ENCODE peak calls at places on chromosomes 5 and 9, in five cellular contexts. S, Z, O, Y and E are unnamed samples.

GRCh38 chr5:147906326-147907095 is at the start of gene C5orf46:
- DNase-seq in S (peak; percentile 88), Z (peak; percentile 84), O (no peak), Y (no peak), E (peak; percentile 73)

GRCh38 chr9:135343733-135344522 is 135.7 kb upstream of the PPP1R26 start:
- DNase-seq in S (peak; percentile 4), Z (no peak), O (peak; percentile 89), Y (peak; percentile 96), E (peak; percentile 16)

GRCh38 chr5:158074992-158075769 is 216.2 kb upstream of the CLINT1 start:
- DNase-seq in S (peak; percentile 57), Z (peak; percentile 38), O (peak; percentile 75), Y (peak; percentile 69), E (peak; percentile 71)

GRCh38 chr5:138179277-138179857 is 455 bp downstream of the KIF20A start:
- DNase-seq in S (peak; percentile 4), Z (no peak), O (no peak), Y (peak; percentile 53), E (no peak)

GRCh38 chr5:172503925-172504730 is 49.8 kb upstream of the SH3PXD2B start:
- DNase-seq in S (peak; percentile 31), Z (no peak), O (peak; percentile 73), Y (peak; percentile 34), E (peak; percentile 54)

GRCh38 chr9:115973241-115973640 is 180.3 kb upstream of the PAPPA start:
- DNase-seq in S (no peak), Z (no peak), O (no peak), Y (no peak), E (no peak)

GRCh38 chr9:106772523-106773290 is 90.3 kb upstream of the ZNF462 start:
- DNase-seq in S (no peak), Z (no peak), O (no peak), Y (no peak), E (no peak)

GRCh38 chr9:124781967-124782660 is 5.2 kb downstream of the OLFML2A start:
- DNase-seq in S (no peak), Z (no peak), O (peak; percentile 51), Y (peak; percentile 37), E (no peak)

GRCh38 chr9:98007251-98007928 is 24.2 kb downstream of the ANP32B start:
- DNase-seq in S (no peak), Z (no peak), O (no peak), Y (no peak), E (no peak)

GRCh38 chr5:60395712-60396329 is 304.1 kb downstream of the DEPDC1B start:
- DNase-seq in S (no peak), Z (no peak), O (no peak), Y (no peak), E (peak; percentile 9)

GRCh38 chr5:52077941-52078825 is 694.9 kb downstream of the ISL1 start:
- DNase-seq in S (no peak), Z (no peak), O (no peak), Y (no peak), E (no peak)

GRCh38 chr9:130137081-130137869 is 34.9 kb upstream of the NCS1 start:
- DNase-seq in S (no peak), Z (no peak), O (no peak), Y (no peak), E (no peak)

GRCh38 chr9:14341437-14342133 is 27.6 kb upstream of the NFIB start:
- DNase-seq in S (no peak), Z (no peak), O (no peak), Y (no peak), E (no peak)

GRCh38 chr5:90410178-90410762 is 714 bp upstream of the CETN3 start:
- DNase-seq in S (no peak), Z (no peak), O (no peak), Y (no peak), E (no peak)

GRCh38 chr9:30774326-30774725 is 1610.1 kb upstream of the ACO1 start:
- DNase-seq in S (no peak), Z (no peak), O (no peak), Y (peak; percentile 87), E (no peak)

GRCh38 chr9:137387034-137387890 is 35.7 kb downstream of the EXD3 start:
- DNase-seq in S (no peak), Z (no peak), O (no peak), Y (no peak), E (no peak)

GRCh38 chr9:90457386-90458080 is 185.1 kb downstream of the DIRAS2 start:
- DNase-seq in S (no peak), Z (no peak), O (no peak), Y (no peak), E (no peak)

GRCh38 chr5:41747291-41747690 is 122.9 kb downstream of the OXCT1 start:
- DNase-seq in S (peak; percentile 74), Z (peak; percentile 67), O (no peak), Y (no peak), E (peak; percentile 86)

GRCh38 chr9:2621678-2622360 is at the start of gene VLDLR:
- DNase-seq in S (peak; percentile 20), Z (no peak), O (peak; percentile 85), Y (peak; percentile 81), E (peak; percentile 34)

GRCh38 chr5:167355370-167355769 is 936.1 kb upstream of the WWC1 start:
- DNase-seq in S (no peak), Z (no peak), O (no peak), Y (no peak), E (no peak)

GRCh38 chr5:178757410-178757809 is 27.0 kb upstream of the ZNF354A start:
- DNase-seq in S (no peak), Z (no peak), O (no peak), Y (no peak), E (no peak)

GRCh38 chr5:165579911-165580310 is 2074.5 kb downstream of the MAT2B start:
- DNase-seq in S (peak; percentile 57), Z (peak; percentile 45), O (no peak), Y (no peak), E (no peak)

GRCh38 chr5:139577689-139578347 is 16.7 kb downstream of the UBE2D2 start:
- DNase-seq in S (no peak), Z (no peak), O (no peak), Y (no peak), E (no peak)

GRCh38 chr9:37529111-37529510 is 43.4 kb downstream of the POLR1E start:
- DNase-seq in S (peak; percentile 56), Z (peak; percentile 53), O (no peak), Y (no peak), E (no peak)

GRCh38 chr5:142862585-142862984 is 92.4 kb downstream of the ARHGAP26 start:
- DNase-seq in S (no peak), Z (no peak), O (no peak), Y (no peak), E (peak; percentile 89)
- H3K4me3 ChIP-seq in S (no peak overlapping the region), Z (no peak overlapping the region), O (no peak overlapping the region), Y (no peak overlapping the region), E (no peak overlapping the region)

GRCh38 chr9:127700594-127701255 is 6.1 kb upstream of the CFAP157 start:
- DNase-seq in S (no peak), Z (no peak), O (no peak), Y (no peak), E (no peak)
- H3K4me3 ChIP-seq in S (no peak overlapping the region), Z (no peak overlapping the region), O (no peak overlapping the region), Y (no peak overlapping the region), E (no peak overlapping the region)

GRCh38 chr5:76378355-76378754 is 24.7 kb upstream of the IQGAP2 start:
- DNase-seq in S (no peak), Z (no peak), O (no peak), Y (no peak), E (no peak)
- H3K4me3 ChIP-seq in S (no peak overlapping the region), Z (no peak overlapping the region), O (no peak overlapping the region), Y (no peak overlapping the region), E (no peak overlapping the region)

GRCh38 chr5:160469156-160470144 is 47.8 kb downstream of the PTTG1 start:
- DNase-seq in S (peak; percentile 18), Z (no peak), O (no peak), Y (no peak), E (no peak)

GRCh38 chr5:160466121-160466520 is 44.5 kb downstream of the PTTG1 start:
- DNase-seq in S (no peak), Z (no peak), O (no peak), Y (no peak), E (no peak)

GRCh38 chr5:160466889-160467554 is 45.4 kb downstream of the PTTG1 start:
- DNase-seq in S (peak; percentile 8), Z (no peak), O (no peak), Y (no peak), E (peak; percentile 79)

GRCh38 chr5:160468576-160468975 is 46.9 kb downstream of the PTTG1 start:
- DNase-seq in S (no peak), Z (no peak), O (no peak), Y (no peak), E (no peak)

GRCh38 chr5:160467555-160468418 is 46.1 kb downstream of the PTTG1 start:
- DNase-seq in S (peak; percentile 79), Z (peak; percentile 74), O (peak; percentile 82), Y (peak; percentile 63), E (peak; percentile 67)
- H3K4me3 ChIP-seq in S (no peak overlapping the region), Z (peak overlapping the region; percentile 0), O (no peak overlapping the region), Y (no peak overlapping the region), E (no peak overlapping the region)

GRCh38 chr9:99040911-99041582 is 63.9 kb upstream of the TGFBR1 start:
- DNase-seq in S (peak; percentile 92), Z (peak; percentile 89), O (no peak), Y (no peak), E (peak; percentile 61)
- H3K4me3 ChIP-seq in S (no peak overlapping the region), Z (no peak overlapping the region), O (no peak overlapping the region), Y (no peak overlapping the region), E (no peak overlapping the region)